ENCODE peak calls at places on chromosomes 3 and 15, in ten cellular contexts. Y is MCF 10A; D is B cell; I is Calu3; A is bronchial epithelial cell; C is lower leg skin; V is dorsolateral prefrontal cortex; S is psoas muscle; M is CD8-positive, alpha-beta T cell; J is mammary epithelial cell. P is an unnamed sample.

GRCh38 chr3:182848906-182849305 is 55.6 kb downstream of the ATP11B start:
- DNase-seq in J (no peak), M (no peak), A (no peak), C (no peak), V (no peak), S (no peak), I (no peak), D (no peak), Y (no peak), P (no peak)

GRCh38 chr3:40524571-40525285 is at the start of gene ZNF621:
- DNase-seq in C (peak), M (peak), A (peak), J (peak), D (peak), V (peak), S (peak), I (peak), Y (peak), P (peak)

GRCh38 chr3:117817103-117817502 is 1107.5 kb downstream of the TUSC7 start:
- DNase-seq in C (no peak), A (no peak), I (no peak), M (no peak), V (no peak), Y (no peak), D (no peak), S (no peak), J (no peak), P (no peak)

GRCh38 chr3:106425021-106425420 is 556.2 kb upstream of the CBLB start:
- DNase-seq in D (no peak), A (no peak), S (no peak), M (no peak), Y (peak), J (peak), V (no peak), C (no peak), I (no peak), P (no peak)

GRCh38 chr3:132079150-132079549 is 44.3 kb upstream of the CPNE4 start:
- DNase-seq in J (no peak), S (no peak), M (no peak), V (no peak), D (no peak), A (no peak), C (no peak), I (no peak), Y (no peak), P (no peak)

GRCh38 chr15:74786659-74787165 is 4.8 kb downstream of the CSK start:
- DNase-seq in C (no peak), I (no peak), S (no peak), A (no peak), Y (no peak), J (no peak), M (peak), V (no peak), D (no peak), P (no peak)

GRCh38 chr3:65479967-65480366 is 558.8 kb downstream of the MAGI1 start:
- DNase-seq in C (no peak), S (no peak), Y (peak), A (peak), D (no peak), V (no peak), I (no peak), M (no peak), J (peak), P (no peak)

GRCh38 chr15:70538278-70538677 is 225.1 kb downstream of the UACA start:
- DNase-seq in D (no peak), M (no peak), J (no peak), Y (no peak), V (no peak), I (no peak), S (no peak), A (no peak), C (no peak), P (no peak)

GRCh38 chr3:107938128-107938527 is 152.7 kb downstream of the CD47 start:
- DNase-seq in J (peak), S (no peak), V (no peak), M (no peak), C (no peak), Y (peak), A (peak), I (peak), D (no peak), P (no peak)

GRCh38 chr3:100210777-100211145 is 50.0 kb upstream of the TBC1D23 start:
- DNase-seq in V (no peak), D (no peak), C (no peak), Y (no peak), M (no peak), J (peak), I (no peak), A (peak), S (no peak), P (no peak)

DNA sequence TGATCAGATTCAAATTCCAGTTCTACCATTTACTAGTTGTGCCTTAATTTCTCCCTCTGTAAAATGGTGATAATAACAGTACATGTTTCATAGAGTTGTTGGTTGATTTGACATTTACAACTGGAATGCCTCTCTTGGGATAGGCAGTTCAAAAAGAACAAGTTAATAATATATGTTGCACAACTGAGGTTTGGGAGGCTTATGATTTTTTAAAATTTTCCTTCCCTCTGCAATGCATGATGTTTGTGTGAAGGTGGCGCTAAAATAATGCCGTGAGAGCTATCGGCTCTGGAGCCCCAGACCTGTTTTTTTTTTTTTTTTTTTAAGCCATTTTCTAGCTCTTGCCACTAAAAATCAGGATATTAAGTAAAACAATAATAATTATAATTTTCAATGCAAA is 18.6 kb downstream of the DNAJB11 start:
- DNase-seq in V (no peak), A (peak), C (no peak), D (no peak), Y (peak), S (no peak), I (peak), J (peak), M (no peak), P (no peak)
- TF ChIP-seq CTCF in V (no peak), A (peak), C (no peak), D (no peak), Y (peak), S (no peak), I (peak), J (peak), M (no peak), P (no peak)

GRCh38 chr3:136276049-136276755 is 26.1 kb downstream of the PCCB start:
- DNase-seq in I (no peak), J (peak), S (no peak), M (no peak), A (peak), Y (no peak), C (no peak), V (no peak), D (no peak), P (no peak)
- TF ChIP-seq CTCF in I (no peak), J (peak), S (no peak), M (no peak), A (peak), Y (no peak), C (no peak), V (no peak), D (no peak), P (no peak)

GRCh38 chr3:49028673-49029562 is at the start of gene IMPDH2:
- DNase-seq in Y (peak), I (peak), J (peak), V (peak), A (peak), C (peak), M (peak), S (peak), D (peak), P (peak)
- TF ChIP-seq CTCF in Y (no peak), I (no peak), J (peak), V (peak), A (peak), C (no peak), M (no peak), S (no peak), D (no peak), P (peak)

GRCh38 chr3:13168391-13168790 is 95.2 kb upstream of the IQSEC1 start:
- DNase-seq in S (no peak), I (no peak), C (no peak), J (no peak), A (no peak), Y (no peak), M (no peak), D (no peak), V (no peak), P (no peak)
- TF ChIP-seq CTCF in S (no peak), I (no peak), C (no peak), J (no peak), A (no peak), Y (no peak), M (no peak), D (no peak), V (no peak), P (no peak)

DNA sequence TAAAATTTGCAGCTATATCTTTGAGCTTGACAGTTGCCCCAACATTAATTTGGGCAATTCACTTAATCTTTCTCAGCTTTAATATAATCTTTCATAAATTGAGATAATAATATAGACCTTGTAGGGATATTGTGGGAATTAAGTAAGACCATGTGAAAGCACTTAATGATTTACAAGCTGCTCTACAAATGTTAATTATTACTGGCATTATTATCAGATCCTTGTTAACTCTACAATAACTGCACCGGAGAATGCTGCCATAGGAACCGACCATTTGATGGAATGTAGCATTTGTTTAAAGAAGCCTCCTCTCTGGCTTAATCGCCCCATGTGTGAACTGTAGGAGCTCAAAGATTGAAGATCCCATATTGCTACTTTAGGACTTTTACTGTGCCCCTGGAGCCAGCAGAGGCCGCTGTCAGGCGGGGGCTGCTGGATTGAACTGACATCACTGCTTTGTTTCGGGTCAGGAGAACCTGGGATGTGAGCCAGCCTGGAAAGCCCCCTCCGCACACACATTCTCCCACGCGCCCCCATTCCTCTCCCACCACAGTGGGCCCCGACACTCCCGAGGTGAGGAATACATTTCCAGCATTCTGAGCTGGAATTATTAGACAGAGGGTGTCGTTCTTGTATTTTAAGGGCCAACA is 154.2 kb upstream of the TNIK start:
- DNase-seq in J (peak), C (no peak), D (no peak), M (no peak), V (no peak), I (peak), Y (no peak), A (peak), S (peak), P (no peak)
- TF ChIP-seq CTCF in J (peak), C (no peak), D (no peak), M (no peak), V (peak), I (peak), Y (no peak), A (peak), S (no peak), P (peak)